ENCODE peak calls at places on chromosomes 13 and 19, in eight cellular contexts. Y is A549, R is IMR-90, P is tibial artery, L is aorta, V is heart right ventricle, Z is transverse colon, A is tibial nerve. G is an unnamed sample. For H3K9me3 and H3K4me1, the result is how much of the 10 kb centered on the place peaks cover.

GRCh38 chr13:67146523-67147130 is 83.5 kb downstream of the PCDH9 start:
- DNase-seq in Y (no peak), R (no peak), P (no peak), L (no peak), V (no peak), Z (no peak), A (no peak), G (no peak)

GRCh38 chr19:12137541-12137940 is 2.6 kb downstream of the ZNF20 start:
- DNase-seq in Y (no peak), R (no peak), P (no peak), L (no peak), V (no peak), Z (no peak), A (no peak), G (no peak)

GRCh38 chr13:30725331-30726085 is 9.8 kb upstream of the ALOX5AP start:
- DNase-seq in Y (no peak), R (peak), P (peak), L (no peak), V (no peak), Z (no peak), A (no peak), G (no peak)

GRCh38 chr19:40827386-40828247 is 22.6 kb downstream of the CYP2A6 start:
- DNase-seq in Y (no peak), R (no peak), P (peak), L (no peak), V (no peak), Z (no peak), A (no peak), G (peak)

GRCh38 chr13:40490086-40490723 is 176.2 kb downstream of the FOXO1 start:
- DNase-seq in Y (no peak), R (no peak), P (no peak), L (no peak), V (no peak), Z (peak), A (no peak), G (no peak)

GRCh38 chr13:112510002-112510780 is 77.8 kb downstream of the TUBGCP3 start:
- DNase-seq in Y (peak), R (peak), P (no peak), L (no peak), V (no peak), Z (no peak), A (no peak), G (no peak)

GRCh38 chr13:43360196-43360595 is 336.8 kb downstream of the DNAJC15 start:
- DNase-seq in Y (no peak), R (no peak), P (no peak), L (no peak), V (no peak), Z (no peak), A (no peak), G (no peak)

GRCh38 chr19:15265849-15266248 is 33.6 kb upstream of the EPHX3 start:
- DNase-seq in Y (no peak), R (peak), P (peak), L (peak), V (peak), Z (peak), A (peak), G (peak)

GRCh38 chr19:47848871-47849473 is 10.1 kb upstream of the TPRX2 start:
- DNase-seq in Y (peak), R (no peak), P (no peak), L (no peak), V (peak), Z (no peak), A (no peak), G (no peak)

GRCh38 chr13:34114581-34114980 is 296.6 kb downstream of the RFC3 start:
- DNase-seq in Y (no peak), R (no peak), P (no peak), L (no peak), V (no peak), Z (no peak), A (no peak), G (no peak)

GRCh38 chr13:111202745-111203144 is 87.6 kb downstream of the ARHGEF7 start:
- DNase-seq in Y (peak), R (peak), P (no peak), L (no peak), V (no peak), Z (no peak), A (no peak), G (no peak)
- H3K4me3 ChIP-seq in Y (no peak), R (no peak), P (peak), L (no peak), V (peak), Z (no peak), A (no peak), G (no peak)

DNA sequence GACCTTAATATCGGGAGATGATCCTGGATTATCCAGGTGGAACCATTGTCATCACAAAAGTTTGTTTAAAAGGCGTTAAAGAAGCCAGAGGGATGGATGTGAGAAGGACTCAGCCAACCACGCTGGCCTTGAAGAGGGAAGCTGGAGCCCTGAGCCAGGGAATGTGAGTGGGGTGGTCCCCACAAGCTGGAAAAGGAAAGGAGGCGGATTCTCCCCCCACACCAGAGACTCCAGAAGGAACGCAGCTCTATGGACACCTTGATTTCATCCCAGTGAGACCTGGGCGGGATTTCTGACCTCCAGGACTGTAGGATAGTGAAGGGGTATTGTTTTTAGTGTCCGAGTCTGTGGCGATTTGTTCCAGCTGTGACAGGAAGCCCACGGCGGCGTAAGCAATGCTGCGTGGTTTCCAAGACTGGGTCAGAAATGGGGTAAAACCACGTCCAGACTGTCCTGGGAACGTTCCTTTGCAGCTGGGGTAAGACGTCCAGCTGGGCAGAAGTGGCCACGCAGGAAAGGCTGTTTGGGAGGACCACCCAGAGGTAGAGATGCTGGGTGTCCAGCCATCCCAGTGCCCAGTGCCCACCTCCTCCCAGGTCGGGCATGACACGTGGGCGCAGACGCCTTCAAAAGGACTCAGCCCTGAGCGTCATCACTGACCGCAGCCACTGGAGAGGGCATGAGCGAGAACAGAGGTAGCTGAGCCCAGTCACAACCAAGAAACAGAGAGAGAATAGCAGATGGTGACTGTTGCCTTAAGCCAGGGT is 125.4 kb upstream of the USP29 start:
- DNase-seq in Y (no peak), R (no peak), P (no peak), L (no peak), V (no peak), Z (no peak), A (no peak), G (no peak)
- H3K9me3 ChIP-seq in Y (under half), R (under half), P (under half), L (under half), V (under half), Z (under half), A (half or more), G (under half)

GRCh38 chr19:13152356-13152853 is 2.2 kb downstream of the IER2 start:
- DNase-seq in Y (no peak), R (no peak), P (no peak), L (no peak), V (no peak), Z (no peak), A (no peak), G (no peak)
- H3K4me1 ChIP-seq in Y (under half), R (under half), P (under half), L (under half), V (under half), Z (under half), A (half or more), G (under half)

GRCh38 chr19:35555301-35556005 is 8.0 kb downstream of the ATP4A start:
- DNase-seq in Y (peak), R (peak), P (no peak), L (no peak), V (no peak), Z (no peak), A (no peak), G (no peak)

GRCh38 chr19:35557539-35558399 is 5.7 kb downstream of the ATP4A start:
- DNase-seq in Y (peak), R (peak), P (no peak), L (peak), V (peak), Z (peak), A (no peak), G (peak)

GRCh38 chr19:35558400-35559280 is 4.8 kb downstream of the ATP4A start:
- DNase-seq in Y (no peak), R (no peak), P (no peak), L (peak), V (no peak), Z (no peak), A (no peak), G (peak)

GRCh38 chr19:35556025-35556590 is 7.3 kb downstream of the ATP4A start:
- DNase-seq in Y (no peak), R (no peak), P (no peak), L (no peak), V (no peak), Z (no peak), A (no peak), G (no peak)

DNA sequence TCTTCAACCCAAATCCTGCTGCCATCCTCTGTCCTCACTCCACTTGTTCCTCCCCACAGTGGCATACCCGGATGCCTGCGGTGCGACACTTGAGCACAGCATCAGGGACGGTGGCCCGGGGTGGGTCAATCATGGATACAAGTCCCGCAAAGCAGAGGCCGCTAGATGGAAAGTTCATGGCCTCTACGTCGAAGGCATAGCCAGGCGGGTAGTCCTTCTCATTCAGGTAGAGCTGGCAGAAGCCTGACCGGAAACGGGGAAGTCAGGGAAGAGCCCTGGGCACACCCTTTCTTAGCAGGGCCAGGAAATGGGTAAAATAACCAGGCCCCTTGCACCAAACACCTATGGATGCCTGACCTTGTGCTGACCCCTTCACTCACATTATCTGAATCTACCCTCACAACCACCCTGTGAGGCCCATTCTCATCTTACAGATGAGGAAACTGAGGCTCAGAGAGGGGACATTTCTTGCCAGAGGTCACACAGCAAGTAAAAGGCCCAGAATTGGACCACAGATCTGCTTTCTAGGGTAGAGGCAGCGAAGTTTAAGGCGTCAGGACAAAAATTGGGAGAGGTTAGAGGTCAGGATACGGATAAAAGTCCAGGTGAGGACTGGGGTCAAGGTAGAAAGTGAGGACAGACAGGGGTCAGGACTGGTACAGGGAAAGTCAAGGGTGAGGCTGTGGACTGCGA is 6.5 kb downstream of the ATP4A start:
- DNase-seq in Y (no peak), R (no peak), P (no peak), L (no peak), V (no peak), Z (no peak), A (no peak), G (no peak)
- H3K4me3 ChIP-seq in Y (no peak), R (no peak), P (no peak), L (no peak), V (no peak), Z (no peak), A (no peak), G (no peak)

GRCh38 chr19:19054315-19054938 is 9.4 kb upstream of the SLC25A42 start:
- DNase-seq in Y (no peak), R (no peak), P (no peak), L (no peak), V (no peak), Z (no peak), A (no peak), G (peak)

GRCh38 chr19:19051478-19052213 is 12.1 kb upstream of the SLC25A42 start:
- DNase-seq in Y (no peak), R (no peak), P (no peak), L (no peak), V (no peak), Z (no peak), A (no peak), G (no peak)

GRCh38 chr19:19054939-19055440 is 8.8 kb upstream of the SLC25A42 start:
- DNase-seq in Y (no peak), R (no peak), P (no peak), L (no peak), V (no peak), Z (no peak), A (no peak), G (no peak)

GRCh38 chr19:19055701-19056100 is 8.1 kb upstream of the SLC25A42 start:
- DNase-seq in Y (no peak), R (no peak), P (no peak), L (no peak), V (no peak), Z (no peak), A (no peak), G (peak)

GRCh38 chr19:19053508-19054314 is 10.1 kb upstream of the SLC25A42 start:
- DNase-seq in Y (peak), R (peak), P (no peak), L (peak), V (peak), Z (peak), A (no peak), G (peak)
- H3K9me3 ChIP-seq in Y (under half), R (under half), P (under half), L (under half), V (under half), Z (under half), A (under half), G (under half)

GRCh38 chr19:42134671-42135070 is 2.4 kb upstream of the POU2F2 start:
- DNase-seq in Y (no peak), R (no peak), P (no peak), L (no peak), V (no peak), Z (no peak), A (no peak), G (no peak)

GRCh38 chr19:42132030-42132628 is at the start of gene POU2F2:
- DNase-seq in Y (no peak), R (no peak), P (peak), L (peak), V (peak), Z (peak), A (no peak), G (peak)

GRCh38 chr19:42131149-42132029 is 857 bp downstream of the POU2F2 start:
- DNase-seq in Y (no peak), R (no peak), P (no peak), L (no peak), V (no peak), Z (no peak), A (no peak), G (no peak)

GRCh38 chr19:42130254-42130573 is 2.0 kb downstream of the POU2F2 start:
- DNase-seq in Y (no peak), R (no peak), P (no peak), L (no peak), V (no peak), Z (no peak), A (no peak), G (no peak)

GRCh38 chr19:42132851-42133528 is 744 bp upstream of the POU2F2 start:
- DNase-seq in Y (peak), R (no peak), P (peak), L (peak), V (peak), Z (peak), A (peak), G (peak)
- H3K4me1 ChIP-seq in Y (under half), R (under half), P (under half), L (under half), V (under half), Z (under half), A (under half), G (under half)

GRCh38 chr13:80307401-80307987 is 33.4 kb downstream of the SPRY2 start:
- DNase-seq in Y (no peak), R (no peak), P (no peak), L (no peak), V (no peak), Z (no peak), A (no peak), G (no peak)
- H3K4me3 ChIP-seq in Y (no peak), R (no peak), P (peak), L (no peak), V (peak), Z (no peak), A (no peak), G (no peak)